ENCODE peak calls at places on chromosomes 13 and 19, in six cellular contexts. R is retina; S is activated naive CD4-positive, alpha-beta T cell treated with anti-CD3 and anti-CD28 coated beads, Interleukin-2, amount 10 ng/mL, durations not matched to agents 7 days and 5 days; Q is left lobe of liver; L is EH; K is HTR-8/SVneo. M is an unnamed sample.
A peak's percentile ranks its signal among the peaks of the same experiment; 100 is the strongest.

GRCh38 chr19:3978145-3978544 is 7.1 kb downstream of the EEF2 start:
- DNase-seq in R (no peak), S (no peak), Q (no peak), L (no peak), K (no peak), M (no peak)

GRCh38 chr13:43326100-43326499 is 302.7 kb downstream of the DNAJC15 start:
- DNase-seq in R (no peak), S (no peak), Q (no peak), L (no peak), K (no peak), M (no peak)

GRCh38 chr13:25406377-25406776 is 34.6 kb downstream of the ATP8A2 start:
- DNase-seq in R (no peak), S (no peak), Q (no peak), L (no peak), K (no peak), M (no peak)

GRCh38 chr19:4062576-4063368 is 3.9 kb downstream of the ZBTB7A start:
- DNase-seq in R (no peak), S (no peak), Q (no peak), L (no peak), K (no peak), M (no peak)

GRCh38 chr13:85710545-85710944 is 88.7 kb downstream of the SLITRK6 start:
- DNase-seq in R (no peak), S (no peak), Q (no peak), L (no peak), K (no peak), M (no peak)

GRCh38 chr19:35199481-35199880 is 29.1 kb downstream of the FAM187B start:
- DNase-seq in R (no peak), S (no peak), Q (no peak), L (no peak), K (no peak), M (no peak)

GRCh38 chr13:113273856-113274590 is 23.0 kb upstream of the LAMP1 start:
- DNase-seq in R (no peak), S (no peak), Q (no peak), L (peak; percentile 67), K (no peak), M (no peak)

GRCh38 chr13:29802621-29803020 is 47.8 kb downstream of the UBL3 start:
- DNase-seq in R (no peak), S (no peak), Q (no peak), L (peak; percentile 54), K (no peak), M (no peak)

GRCh38 chr19:17719730-17720486 is 628 bp downstream of the MAP1S start:
- DNase-seq in R (no peak), S (peak; percentile 60), Q (no peak), L (no peak), K (no peak), M (no peak)

GRCh38 chr13:47455581-47455980 is 545.5 kb downstream of the SUCLA2 start:
- DNase-seq in R (no peak), S (no peak), Q (no peak), L (peak; percentile 41), K (no peak), M (no peak)

GRCh38 chr13:43145556-43145955 is 122.2 kb downstream of the DNAJC15 start:
- DNase-seq in R (no peak), S (no peak), Q (no peak), L (no peak), K (no peak), M (no peak)

GRCh38 chr19:461664-462551 is 1.1 kb upstream of the SHC2 start:
- DNase-seq in R (peak; percentile 79), S (no peak), Q (peak; percentile 89), L (no peak), K (no peak), M (no peak)

GRCh38 chr13:113837554-113838355 is 26.1 kb downstream of the GAS6 start:
- DNase-seq in R (no peak), S (no peak), Q (peak; percentile 89), L (peak; percentile 99), K (peak; percentile 83), M (no peak)

GRCh38 chr13:63463782-63464610 is 2048.3 kb upstream of the PCDH20 start:
- DNase-seq in R (no peak), S (no peak), Q (no peak), L (no peak), K (no peak), M (no peak)

GRCh38 chr13:88544836-88545235 is 873.7 kb downstream of the SLITRK5 start:
- DNase-seq in R (no peak), S (no peak), Q (no peak), L (no peak), K (no peak), M (no peak)

GRCh38 chr13:97030705-97031452 is 36.6 kb upstream of the OXGR1 start:
- DNase-seq in R (no peak), S (no peak), Q (no peak), L (peak; percentile 51), K (peak; percentile 34), M (no peak)

GRCh38 chr13:21812192-21812626 is 141.3 kb downstream of the FGF9 start:
- DNase-seq in R (peak; percentile 76), S (no peak), Q (no peak), L (no peak), K (peak; percentile 8), M (no peak)

GRCh38 chr19:1619094-1619439 is 13.8 kb upstream of the UQCR11 start:
- DNase-seq in R (no peak), S (no peak), Q (no peak), L (no peak), K (no peak), M (no peak)

GRCh38 chr19:52962394-52963228 is at the start of gene ZNF816:
- DNase-seq in R (peak; percentile 86), S (peak; percentile 100), Q (peak; percentile 92), L (peak; percentile 95), K (peak; percentile 86), M (peak; percentile 96)

GRCh38 chr13:78978381-78978998 is 319.5 kb upstream of the OBI1 start:
- DNase-seq in R (peak; percentile 68), S (peak; percentile 52), Q (no peak), L (peak; percentile 58), K (peak; percentile 13), M (peak; percentile 31)

GRCh38 chr19:8643860-8644653 is 13.6 kb downstream of the NFILZ start:
- DNase-seq in R (no peak), S (no peak), Q (no peak), L (no peak), K (no peak), M (no peak)

GRCh38 chr19:49862411-49863253 is 4.7 kb downstream of the PNKP start:
- DNase-seq in R (no peak), S (peak; percentile 44), Q (peak; percentile 48), L (no peak), K (no peak), M (no peak)

GRCh38 chr19:41795031-41795461 is 1.3 kb upstream of the CEACAM3 start:
- DNase-seq in R (peak; percentile 42), S (peak; percentile 75), Q (no peak), L (peak; percentile 54), K (no peak), M (peak; percentile 26)

GRCh38 chr19:3365447-3366103 is 808 bp upstream of the NFIC start:
- DNase-seq in R (no peak), S (no peak), Q (peak; percentile 78), L (peak; percentile 81), K (peak; percentile 54), M (no peak)

GRCh38 chr13:84121456-84121855 is 239.2 kb upstream of the SLITRK1 start:
- DNase-seq in R (no peak), S (no peak), Q (no peak), L (peak; percentile 29), K (peak; percentile 0), M (no peak)

GRCh38 chr13:23643828-23644419 is 73.7 kb downstream of the TNFRSF19 start:
- DNase-seq in R (no peak), S (no peak), Q (no peak), L (no peak), K (no peak), M (no peak)

GRCh38 chr19:3387645-3388589 is 21.5 kb downstream of the NFIC start:
- DNase-seq in R (no peak), S (no peak), Q (peak; percentile 98), L (peak; percentile 63), K (no peak), M (no peak)

GRCh38 chr13:114115796-114116195 is 16.6 kb downstream of the RASA3 start:
- DNase-seq in R (no peak), S (no peak), Q (peak; percentile 40), L (no peak), K (no peak), M (no peak)

GRCh38 chr19:33394006-33394722 is 20.7 kb downstream of the CEBPG start:
- DNase-seq in R (no peak), S (no peak), Q (peak; percentile 91), L (peak; percentile 85), K (peak; percentile 41), M (no peak)